ENCODE peak calls at places on chromosomes 11 and 22, in seven cellular contexts. S is H7; J is stimulated activated CD8-positive, alpha-beta memory T cell treated with anti-CD3 and anti-CD28 coated beads, Interleukin-12 subunit alpha, Interleukin-12 subunit beta, amount 100 ng/mL, for 4 hours; M is kidney; C is NCI-H1092; V is RPMI8226; B is cardiac fibroblast. N is an unnamed sample.

GRCh38 chr22:41197808-41198585 is 7.1 kb upstream of the L3MBTL2 start:
- DNase-seq in S (no peak), J (no peak), M (peak), C (no peak), V (peak), B (no peak), N (no peak)

GRCh38 chr11:32829680-32830412 is at the start of gene PRRG4:
- DNase-seq in S (peak), J (no peak), M (peak), C (no peak), V (peak), B (peak), N (no peak)

GRCh38 chr22:37518509-37519267 is 527 bp downstream of the CARD10 start:
- DNase-seq in S (peak), J (no peak), M (peak), C (no peak), V (peak), B (no peak), N (no peak)

GRCh38 chr11:95349345-95349942 is 118.4 kb upstream of the SESN3 start:
- DNase-seq in S (no peak), J (no peak), M (no peak), C (no peak), V (no peak), B (no peak), N (no peak)

GRCh38 chr11:112784323-112785073 is 176.7 kb upstream of the NCAM1 start:
- DNase-seq in S (peak), J (no peak), M (peak), C (no peak), V (peak), B (peak), N (no peak)

GRCh38 chr11:122439911-122440782 is 215.4 kb upstream of the UBASH3B start:
- DNase-seq in S (peak), J (no peak), M (no peak), C (peak), V (no peak), B (peak), N (no peak)

GRCh38 chr22:49372530-49373288 is 455.0 kb downstream of the BRD1 start:
- DNase-seq in S (peak), J (no peak), M (peak), C (no peak), V (peak), B (no peak), N (no peak)

GRCh38 chr11:40306938-40307548 is 1152.4 kb downstream of the LRRC4C start:
- DNase-seq in S (peak), J (no peak), M (no peak), C (no peak), V (peak), B (peak), N (peak)

GRCh38 chr22:24474649-24475048 is 20.5 kb upstream of the UPB1 start:
- DNase-seq in S (no peak), J (no peak), M (no peak), C (no peak), V (no peak), B (no peak), N (no peak)

GRCh38 chr11:86395061-86395551 is 20.4 kb downstream of the CCDC81 start:
- DNase-seq in S (peak), J (no peak), M (peak), C (no peak), V (no peak), B (no peak), N (no peak)

GRCh38 chr22:26406118-26406517 is 22.9 kb upstream of the ASPHD2 start:
- DNase-seq in S (no peak), J (no peak), M (no peak), C (peak), V (no peak), B (no peak), N (no peak)

GRCh38 chr11:94767701-94768601 is at the start of gene AMOTL1:
- DNase-seq in S (peak), J (peak), M (peak), C (peak), V (peak), B (peak), N (peak)

GRCh38 chr11:113675003-113675471 is 31.1 kb downstream of the TMPRSS5 start:
- DNase-seq in S (no peak), J (no peak), M (no peak), C (no peak), V (no peak), B (peak), N (no peak)

GRCh38 chr11:7964873-7965272 is 374 bp downstream of the NLRP10 start:
- DNase-seq in S (no peak), J (no peak), M (no peak), C (no peak), V (no peak), B (no peak), N (no peak)

GRCh38 chr11:2728663-2729332 is 29.0 kb upstream of the KCNQ1OT1 start:
- DNase-seq in S (no peak), J (no peak), M (no peak), C (no peak), V (no peak), B (no peak), N (no peak)

GRCh38 chr22:50274311-50274710 is 4.1 kb upstream of the MAPK11 start:
- DNase-seq in S (peak), J (no peak), M (no peak), C (no peak), V (peak), B (peak), N (no peak)

GRCh38 chr22:32226236-32227119 is 21.6 kb upstream of the RFPL2 start:
- DNase-seq in S (no peak), J (no peak), M (no peak), C (no peak), V (no peak), B (no peak), N (no peak)

GRCh38 chr11:17477361-17477760 is 716 bp upstream of the ABCC8 start:
- DNase-seq in S (no peak), J (no peak), M (no peak), C (no peak), V (no peak), B (no peak), N (no peak)

GRCh38 chr11:131584694-131585592 is 214.5 kb downstream of the NTM start:
- DNase-seq in S (peak), J (no peak), M (no peak), C (no peak), V (peak), B (no peak), N (no peak)

GRCh38 chr11:15720460-15720859 is 605.7 kb downstream of the INSC start:
- DNase-seq in S (no peak), J (no peak), M (no peak), C (no peak), V (no peak), B (no peak), N (no peak)

GRCh38 chr11:27213232-27213660 is 149.8 kb downstream of the CCDC34 start:
- DNase-seq in S (no peak), J (no peak), M (no peak), C (no peak), V (no peak), B (peak), N (peak)

GRCh38 chr11:96704847-96705246 is 315.0 kb downstream of the JRKL start:
- DNase-seq in S (no peak), J (no peak), M (no peak), C (no peak), V (no peak), B (peak), N (no peak)

GRCh38 chr11:129785383-129786111 is 30.1 kb upstream of the TMEM45B start:
- DNase-seq in S (peak), J (no peak), M (no peak), C (peak), V (peak), B (peak), N (no peak)

GRCh38 chr22:47307326-47307725 is 544.9 kb downstream of the TBC1D22A start:
- DNase-seq in S (no peak), J (no peak), M (no peak), C (no peak), V (peak), B (peak), N (no peak)

GRCh38 chr11:100682247-100682969 is 4.7 kb upstream of the ARHGAP42 start:
- DNase-seq in S (no peak), J (no peak), M (no peak), C (no peak), V (peak), B (peak), N (no peak)

GRCh38 chr11:45332486-45332934 is 46.4 kb upstream of the SYT13 start:
- DNase-seq in S (peak), J (no peak), M (no peak), C (peak), V (peak), B (peak), N (no peak)

GRCh38 chr22:49997221-49997599 is 15.4 kb downstream of the IL17REL start:
- DNase-seq in S (peak), J (no peak), M (peak), C (no peak), V (peak), B (no peak), N (no peak)

GRCh38 chr11:19460718-19461405 is 220.1 kb upstream of the E2F8 start:
- DNase-seq in S (no peak), J (no peak), M (peak), C (no peak), V (no peak), B (peak), N (no peak)

GRCh38 chr11:60125962-60126585 is 37.6 kb downstream of the MS4A2 start:
- DNase-seq in S (no peak), J (no peak), M (no peak), C (no peak), V (no peak), B (no peak), N (no peak)

GRCh38 chr11:95534809-95535208 is 254.8 kb downstream of the FAM76B start:
- DNase-seq in S (no peak), J (no peak), M (no peak), C (no peak), V (no peak), B (no peak), N (no peak)